ENCODE peak calls at places on chromosome 13, in six cellular contexts. One of them, this sample, is unnamed.

GRCh38 chr13:51148952-51149573 is 38.0 kb upstream of the C13orf42 start:
- DNase-seq in nephron progenitor cell: peak; percentile 42
- DNase-seq in A549: no peak
- DNase-seq in uterus: peak; percentile 28
- DNase-seq in epithelial cell of esophagus: peak; percentile 50
- DNase-seq in fibroblast of pulmonary artery: peak; percentile 77
- DNase-seq in this sample: no peak

GRCh38 chr13:30746816-30747215 is 11.5 kb downstream of the ALOX5AP start:
- DNase-seq in nephron progenitor cell: no peak
- DNase-seq in A549: no peak
- DNase-seq in uterus: no peak
- DNase-seq in epithelial cell of esophagus: no peak
- DNase-seq in fibroblast of pulmonary artery: no peak
- DNase-seq in this sample: no peak

GRCh38 chr13:41370736-41371135 is 59.7 kb downstream of the NAA16 start:
- DNase-seq in nephron progenitor cell: no peak
- DNase-seq in A549: no peak
- DNase-seq in uterus: no peak
- DNase-seq in epithelial cell of esophagus: no peak
- DNase-seq in fibroblast of pulmonary artery: peak; percentile 24
- DNase-seq in this sample: no peak

GRCh38 chr13:80945328-80945727 is 604.4 kb upstream of the SPRY2 start:
- DNase-seq in nephron progenitor cell: peak; percentile 28
- DNase-seq in A549: no peak
- DNase-seq in uterus: no peak
- DNase-seq in epithelial cell of esophagus: no peak
- DNase-seq in fibroblast of pulmonary artery: no peak
- DNase-seq in this sample: no peak

GRCh38 chr13:79837741-79838450 is 356.9 kb downstream of the NDFIP2 start:
- DNase-seq in nephron progenitor cell: no peak
- DNase-seq in A549: no peak
- DNase-seq in uterus: no peak
- DNase-seq in epithelial cell of esophagus: peak; percentile 20
- DNase-seq in fibroblast of pulmonary artery: peak; percentile 56
- DNase-seq in this sample: no peak

GRCh38 chr13:63094069-63094468 is 1678.4 kb upstream of the PCDH20 start:
- DNase-seq in nephron progenitor cell: no peak
- DNase-seq in A549: no peak
- DNase-seq in uterus: no peak
- DNase-seq in epithelial cell of esophagus: no peak
- DNase-seq in fibroblast of pulmonary artery: no peak
- DNase-seq in this sample: no peak

GRCh38 chr13:48542581-48543341 is 9.9 kb upstream of the RCBTB2 start:
- DNase-seq in nephron progenitor cell: peak; percentile 27
- DNase-seq in A549: no peak
- DNase-seq in uterus: peak; percentile 47
- DNase-seq in epithelial cell of esophagus: no peak
- DNase-seq in fibroblast of pulmonary artery: peak; percentile 52
- DNase-seq in this sample: no peak

GRCh38 chr13:83121904-83122303 is 760.4 kb downstream of the SLITRK1 start:
- DNase-seq in nephron progenitor cell: no peak
- DNase-seq in A549: no peak
- DNase-seq in uterus: no peak
- DNase-seq in epithelial cell of esophagus: no peak
- DNase-seq in fibroblast of pulmonary artery: peak; percentile 10
- DNase-seq in this sample: no peak

GRCh38 chr13:97318532-97318931 is 96.4 kb downstream of the MBNL2 start:
- DNase-seq in nephron progenitor cell: no peak
- DNase-seq in A549: no peak
- DNase-seq in uterus: no peak
- DNase-seq in epithelial cell of esophagus: no peak
- DNase-seq in fibroblast of pulmonary artery: no peak
- DNase-seq in this sample: no peak

GRCh38 chr13:20616059-20616797 is 49.3 kb downstream of the IFT88 start:
- DNase-seq in nephron progenitor cell: no peak
- DNase-seq in A549: no peak
- DNase-seq in uterus: no peak
- DNase-seq in epithelial cell of esophagus: peak; percentile 83
- DNase-seq in fibroblast of pulmonary artery: peak; percentile 81
- DNase-seq in this sample: no peak

GRCh38 chr13:36453518-36453917 is 21.2 kb downstream of the CCNA1 start:
- DNase-seq in nephron progenitor cell: no peak
- DNase-seq in A549: no peak
- DNase-seq in uterus: no peak
- DNase-seq in epithelial cell of esophagus: peak; percentile 34
- DNase-seq in fibroblast of pulmonary artery: peak; percentile 53
- DNase-seq in this sample: no peak

GRCh38 chr13:97322740-97323342 is 100.7 kb downstream of the MBNL2 start:
- DNase-seq in nephron progenitor cell: no peak
- DNase-seq in A549: no peak
- DNase-seq in uterus: no peak
- DNase-seq in epithelial cell of esophagus: no peak
- DNase-seq in fibroblast of pulmonary artery: no peak
- DNase-seq in this sample: no peak

GRCh38 chr13:77310579-77311279 is 16.2 kb downstream of the MYCBP2 start:
- DNase-seq in nephron progenitor cell: no peak
- DNase-seq in A549: no peak
- DNase-seq in uterus: no peak
- DNase-seq in epithelial cell of esophagus: no peak
- DNase-seq in fibroblast of pulmonary artery: no peak
- DNase-seq in this sample: no peak

GRCh38 chr13:31045621-31046081 is 113.2 kb downstream of the TEX26 start:
- DNase-seq in nephron progenitor cell: no peak
- DNase-seq in A549: peak; percentile 74
- DNase-seq in uterus: peak; percentile 62
- DNase-seq in epithelial cell of esophagus: peak; percentile 97
- DNase-seq in fibroblast of pulmonary artery: peak; percentile 96
- DNase-seq in this sample: no peak

GRCh38 chr13:30410705-30411125 is 11.6 kb upstream of the UBE2L5 start:
- DNase-seq in nephron progenitor cell: no peak
- DNase-seq in A549: no peak
- DNase-seq in uterus: no peak
- DNase-seq in epithelial cell of esophagus: no peak
- DNase-seq in fibroblast of pulmonary artery: no peak
- DNase-seq in this sample: no peak

GRCh38 chr13:87954116-87954515 is 282.9 kb downstream of the SLITRK5 start:
- DNase-seq in nephron progenitor cell: no peak
- DNase-seq in A549: no peak
- DNase-seq in uterus: no peak
- DNase-seq in epithelial cell of esophagus: no peak
- DNase-seq in fibroblast of pulmonary artery: peak; percentile 60
- DNase-seq in this sample: no peak

GRCh38 chr13:114258589-114258988 is 22.8 kb upstream of the UPF3A start:
- DNase-seq in nephron progenitor cell: no peak
- DNase-seq in A549: no peak
- DNase-seq in uterus: no peak
- DNase-seq in epithelial cell of esophagus: no peak
- DNase-seq in fibroblast of pulmonary artery: no peak
- DNase-seq in this sample: no peak

GRCh38 chr13:21675095-21676007 is 4.5 kb downstream of the FGF9 start:
- DNase-seq in nephron progenitor cell: peak; percentile 55
- DNase-seq in A549: no peak
- DNase-seq in uterus: no peak
- DNase-seq in epithelial cell of esophagus: peak; percentile 31
- DNase-seq in fibroblast of pulmonary artery: no peak
- DNase-seq in this sample: peak; percentile 23

GRCh38 chr13:50908371-50908770 is 1.2 kb upstream of the RNASEH2B start:
- DNase-seq in nephron progenitor cell: no peak
- DNase-seq in A549: no peak
- DNase-seq in uterus: no peak
- DNase-seq in epithelial cell of esophagus: no peak
- DNase-seq in fibroblast of pulmonary artery: no peak
- DNase-seq in this sample: no peak

GRCh38 chr13:108859202-108860012 is 230.0 kb downstream of the MYO16 start:
- DNase-seq in nephron progenitor cell: no peak
- DNase-seq in A549: no peak
- DNase-seq in uterus: no peak
- DNase-seq in epithelial cell of esophagus: no peak
- DNase-seq in fibroblast of pulmonary artery: peak; percentile 67
- DNase-seq in this sample: no peak

GRCh38 chr13:31236211-31236786 is 36.5 kb downstream of the B3GLCT start:
- DNase-seq in nephron progenitor cell: no peak
- DNase-seq in A549: no peak
- DNase-seq in uterus: peak; percentile 54
- DNase-seq in epithelial cell of esophagus: peak; percentile 58
- DNase-seq in fibroblast of pulmonary artery: peak; percentile 64
- DNase-seq in this sample: no peak

GRCh38 chr13:31756346-31756745 is 17.0 kb downstream of the RXFP2 start:
- DNase-seq in nephron progenitor cell: no peak
- DNase-seq in A549: no peak
- DNase-seq in uterus: peak; percentile 24
- DNase-seq in epithelial cell of esophagus: no peak
- DNase-seq in fibroblast of pulmonary artery: peak; percentile 73
- DNase-seq in this sample: no peak

GRCh38 chr13:43802511-43802910 is 15.7 kb upstream of the ENOX1 start:
- DNase-seq in nephron progenitor cell: no peak
- DNase-seq in A549: no peak
- DNase-seq in uterus: no peak
- DNase-seq in epithelial cell of esophagus: peak; percentile 77
- DNase-seq in fibroblast of pulmonary artery: no peak
- DNase-seq in this sample: no peak

GRCh38 chr13:110023729-110024645 is 237.6 kb upstream of the IRS2 start:
- DNase-seq in nephron progenitor cell: no peak
- DNase-seq in A549: no peak
- DNase-seq in uterus: peak; percentile 35
- DNase-seq in epithelial cell of esophagus: no peak
- DNase-seq in fibroblast of pulmonary artery: peak; percentile 68
- DNase-seq in this sample: no peak

GRCh38 chr13:60727140-60727539 is 330.1 kb downstream of the TDRD3 start:
- DNase-seq in nephron progenitor cell: no peak
- DNase-seq in A549: no peak
- DNase-seq in uterus: no peak
- DNase-seq in epithelial cell of esophagus: peak; percentile 5
- DNase-seq in fibroblast of pulmonary artery: no peak
- DNase-seq in this sample: no peak

GRCh38 chr13:23615677-23616076 is 45.5 kb downstream of the TNFRSF19 start:
- DNase-seq in nephron progenitor cell: no peak
- DNase-seq in A549: no peak
- DNase-seq in uterus: no peak
- DNase-seq in epithelial cell of esophagus: peak; percentile 26
- DNase-seq in fibroblast of pulmonary artery: no peak
- DNase-seq in this sample: no peak

GRCh38 chr13:109859898-109860297 is 73.5 kb upstream of the IRS2 start:
- DNase-seq in nephron progenitor cell: no peak
- DNase-seq in A549: no peak
- DNase-seq in uterus: no peak
- DNase-seq in epithelial cell of esophagus: no peak
- DNase-seq in fibroblast of pulmonary artery: no peak
- DNase-seq in this sample: no peak

GRCh38 chr13:79973533-79973963 is 367.4 kb downstream of the SPRY2 start:
- DNase-seq in nephron progenitor cell: no peak
- DNase-seq in A549: no peak
- DNase-seq in uterus: peak; percentile 21
- DNase-seq in epithelial cell of esophagus: no peak
- DNase-seq in fibroblast of pulmonary artery: no peak
- DNase-seq in this sample: no peak

GRCh38 chr13:98751397-98752110 is 918 bp downstream of the SLC15A1 start:
- DNase-seq in nephron progenitor cell: peak; percentile 26
- DNase-seq in A549: no peak
- DNase-seq in uterus: no peak
- DNase-seq in epithelial cell of esophagus: peak; percentile 21
- DNase-seq in fibroblast of pulmonary artery: peak; percentile 27
- DNase-seq in this sample: no peak
- TF ChIP-seq CTCF in nephron progenitor cell: no peak
- TF ChIP-seq CTCF in A549: no peak
- TF ChIP-seq CTCF in uterus: no peak
- TF ChIP-seq CTCF in epithelial cell of esophagus: no peak
- TF ChIP-seq CTCF in fibroblast of pulmonary artery: no peak
- TF ChIP-seq CTCF in this sample: no peak

DNA sequence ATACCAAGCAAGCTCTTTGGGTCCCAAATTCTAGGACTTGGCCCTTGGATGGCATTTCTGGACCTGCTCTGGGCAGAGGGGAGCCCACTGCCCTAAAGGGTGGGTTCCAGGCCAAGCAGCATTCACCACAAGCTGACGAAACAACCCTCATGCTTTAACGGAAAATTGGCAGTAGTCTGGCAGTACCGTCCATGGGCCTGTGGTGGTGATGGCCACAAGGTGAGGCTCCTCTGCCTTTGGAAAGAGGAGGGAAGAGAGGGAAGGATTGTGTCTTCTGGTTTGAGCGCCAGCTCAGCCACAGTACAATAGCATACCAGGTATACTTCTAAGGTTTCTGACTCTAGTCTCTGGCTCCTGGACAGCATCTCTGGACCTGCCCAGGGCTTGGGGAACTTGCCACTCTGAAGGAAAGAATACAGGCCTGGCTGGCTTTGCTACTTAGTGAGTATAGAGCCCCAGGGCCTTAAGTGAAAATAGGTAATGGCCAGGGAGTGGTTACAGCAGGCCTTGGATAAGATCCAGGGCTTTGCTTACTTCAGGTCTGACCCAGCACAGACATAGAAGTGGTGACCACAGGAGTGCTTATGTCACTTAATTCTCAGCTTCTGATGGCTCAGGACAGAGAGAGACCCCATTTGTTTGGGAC is 595.5 kb downstream of the LMO7 start:
- DNase-seq in nephron progenitor cell: no peak
- DNase-seq in A549: no peak
- DNase-seq in uterus: no peak
- DNase-seq in epithelial cell of esophagus: peak; percentile 68
- DNase-seq in fibroblast of pulmonary artery: no peak
- DNase-seq in this sample: no peak
- TF ChIP-seq CTCF in nephron progenitor cell: no peak
- TF ChIP-seq CTCF in A549: no peak
- TF ChIP-seq CTCF in uterus: no peak
- TF ChIP-seq CTCF in epithelial cell of esophagus: no peak
- TF ChIP-seq CTCF in fibroblast of pulmonary artery: no peak
- TF ChIP-seq CTCF in this sample: no peak

DNA sequence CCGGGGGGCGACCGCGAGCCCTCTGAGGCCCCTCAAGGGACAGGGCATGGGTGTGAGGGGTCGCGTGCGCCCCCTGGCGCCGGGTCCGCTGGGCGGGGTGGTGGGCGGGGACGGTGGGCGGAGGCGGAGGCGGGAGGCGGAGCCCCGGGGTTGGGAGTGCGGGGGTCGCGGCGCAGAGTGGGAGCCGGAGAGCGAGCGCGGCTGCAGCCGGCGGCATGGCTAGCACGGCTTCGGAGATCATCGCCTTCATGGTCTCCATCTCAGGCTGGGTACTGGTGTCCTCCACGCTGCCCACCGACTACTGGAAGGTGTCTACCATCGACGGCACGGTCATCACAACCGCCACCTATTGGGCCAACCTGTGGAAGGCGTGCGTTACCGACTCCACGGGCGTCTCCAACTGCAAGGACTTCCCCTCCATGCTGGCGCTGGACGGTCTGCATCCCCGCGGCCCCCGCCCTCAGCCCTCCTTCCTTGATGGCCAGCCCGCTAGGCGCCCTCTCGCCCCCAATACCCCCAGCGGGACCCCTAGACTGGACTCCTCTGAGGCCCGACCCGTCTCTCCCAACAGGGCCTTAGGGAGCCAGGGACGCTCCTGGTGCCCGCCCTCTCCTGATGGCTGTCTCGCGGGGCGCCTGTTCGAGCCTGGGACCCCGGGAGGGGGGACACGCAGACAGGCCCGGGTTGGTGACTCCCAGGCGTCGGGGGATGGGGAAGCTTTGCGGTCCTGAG is at the start of gene CLDN10:
- DNase-seq in nephron progenitor cell: peak; percentile 84
- DNase-seq in A549: no peak
- DNase-seq in uterus: no peak
- DNase-seq in epithelial cell of esophagus: no peak
- DNase-seq in fibroblast of pulmonary artery: no peak
- DNase-seq in this sample: no peak
- TF ChIP-seq CTCF in nephron progenitor cell: peak; percentile 63
- TF ChIP-seq CTCF in A549: peak; percentile 9
- TF ChIP-seq CTCF in uterus: no peak
- TF ChIP-seq CTCF in epithelial cell of esophagus: no peak
- TF ChIP-seq CTCF in fibroblast of pulmonary artery: no peak
- TF ChIP-seq CTCF in this sample: no peak

GRCh38 chr13:28679628-28680027 is 20.7 kb downstream of the POMP start:
- DNase-seq in nephron progenitor cell: no peak
- DNase-seq in A549: no peak
- DNase-seq in uterus: no peak
- DNase-seq in epithelial cell of esophagus: peak; percentile 20
- DNase-seq in fibroblast of pulmonary artery: peak; percentile 47
- DNase-seq in this sample: no peak
- TF ChIP-seq CTCF in nephron progenitor cell: peak; percentile 32
- TF ChIP-seq CTCF in A549: peak; percentile 45
- TF ChIP-seq CTCF in uterus: no peak
- TF ChIP-seq CTCF in epithelial cell of esophagus: peak; percentile 16
- TF ChIP-seq CTCF in fibroblast of pulmonary artery: peak; percentile 49
- TF ChIP-seq CTCF in this sample: no peak